ENCODE peak calls at places on chromosomes 4 and X, in four cellular contexts. O, Q, J and I are unnamed samples.
A peak's percentile ranks its signal among the peaks of the same experiment; 100 is the strongest.

GRCh38 chrX:69107231-69107739 is 58.0 kb downstream of the PJA1 start:
- DNase-seq in J (peak; percentile 68), O (no peak), Q (peak; percentile 27), I (no peak)

GRCh38 chr4:188783606-188784157 is 644.4 kb downstream of the TRIML1 start:
- DNase-seq in Q (no peak), J (no peak), O (no peak), I (no peak)

GRCh38 chr4:76969941-76970529 is 20.5 kb downstream of the SEPTIN11 start:
- DNase-seq in Q (peak; percentile 27), O (no peak), J (no peak), I (no peak)

GRCh38 chr4:15303052-15303641 is 124.7 kb upstream of the C1QTNF7 start:
- DNase-seq in Q (peak; percentile 82), O (no peak), J (no peak), I (no peak)

GRCh38 chr4:57114973-57115372 is 4.8 kb upstream of the IGFBP7 start:
- DNase-seq in J (no peak), Q (no peak), O (no peak), I (no peak)

GRCh38 chr4:2940267-2941137 is 22.7 kb downstream of the NOP14 start:
- DNase-seq in Q (no peak), J (no peak), O (no peak), I (no peak)

GRCh38 chr4:158670975-158671664 is 567 bp downstream of the C4orf46 start:
- DNase-seq in J (peak; percentile 57), O (peak; percentile 53), Q (peak; percentile 61), I (peak; percentile 80)

GRCh38 chr4:18075823-18076433 is 54.4 kb upstream of the LCORL start:
- DNase-seq in J (peak; percentile 2), Q (peak; percentile 47), O (peak; percentile 78), I (peak; percentile 90)

GRCh38 chr4:55393461-55394320 is 2.1 kb upstream of the TMEM165 start:
- DNase-seq in J (no peak), Q (peak; percentile 90), O (peak; percentile 71), I (peak; percentile 43)

GRCh38 chr4:26857278-26858034 is 3.2 kb upstream of the STIM2 start:
- DNase-seq in Q (peak; percentile 83), J (peak; percentile 92), O (peak; percentile 95), I (peak; percentile 95)

GRCh38 chr4:33052241-33052640 is 2332.1 kb downstream of the PCDH7 start:
- DNase-seq in O (no peak), J (no peak), Q (no peak), I (no peak)

GRCh38 chrX:46561931-46562721 is 11.4 kb upstream of the CHST7 start:
- DNase-seq in O (peak; percentile 76), J (no peak), Q (peak; percentile 14), I (peak; percentile 52)

GRCh38 chr4:11765849-11766453 is 337.3 kb upstream of the HS3ST1 start:
- DNase-seq in Q (peak; percentile 68), O (peak; percentile 22), J (peak; percentile 14), I (peak; percentile 69)

GRCh38 chr4:14646831-14647230 is 355.4 kb upstream of the CPEB2 start:
- DNase-seq in J (no peak), O (no peak), Q (peak; percentile 31), I (no peak)

GRCh38 chr4:139857021-139857420 is 191.4 kb downstream of the MGST2 start:
- DNase-seq in Q (peak; percentile 65), O (no peak), J (no peak), I (no peak)

GRCh38 chrX:133677123-133678063 is 262.1 kb upstream of the GPC4 start:
- DNase-seq in Q (no peak), O (no peak), J (no peak), I (no peak)

GRCh38 chr4:162104459-162105124 is 59.2 kb downstream of the FSTL5 start:
- DNase-seq in Q (no peak), O (no peak), J (no peak), I (no peak)

GRCh38 chrX:140229187-140229586 is 263.9 kb upstream of the CXorf66 start:
- DNase-seq in O (no peak), Q (no peak), J (no peak), I (no peak)

GRCh38 chr4:1669850-1670249 is 14.3 kb downstream of the FAM53A start:
- DNase-seq in Q (no peak), J (no peak), O (no peak), I (no peak)

GRCh38 chr4:183289688-183290087 is 30.4 kb downstream of the CLDN22 start:
- DNase-seq in O (peak; percentile 7), J (peak; percentile 10), Q (no peak), I (no peak)

GRCh38 chr4:98573791-98574190 is 84.6 kb downstream of the TSPAN5 start:
- DNase-seq in O (no peak), Q (peak; percentile 93), J (peak; percentile 14), I (no peak)

GRCh38 chr4:156642161-156642560 is 329.4 kb downstream of the PDGFC start:
- DNase-seq in J (no peak), O (no peak), Q (no peak), I (no peak)

GRCh38 chr4:8647626-8648025 is 55.1 kb downstream of the CPZ start:
- DNase-seq in Q (peak; percentile 2), J (no peak), O (no peak), I (no peak)

GRCh38 chr4:180059216-180059881 is 2183.9 kb upstream of the TENM3 start:
- DNase-seq in J (no peak), Q (no peak), O (no peak), I (no peak)

GRCh38 chr4:1478766-1479355 is 72.6 kb upstream of the NKX1-1 start:
- DNase-seq in J (no peak), O (no peak), Q (no peak), I (no peak)

GRCh38 chrX:110210417-110211139 is 107.3 kb downstream of the AMMECR1 start:
- DNase-seq in Q (peak; percentile 84), O (no peak), J (peak; percentile 4), I (no peak)

GRCh38 chrX:11647048-11647650 is 18.6 kb downstream of the ARHGAP6 start:
- DNase-seq in O (no peak), Q (no peak), J (no peak), I (no peak)

GRCh38 chr4:129623233-129623632 is 527.3 kb downstream of the C4orf33 start:
- DNase-seq in J (no peak), O (no peak), Q (no peak), I (no peak)

GRCh38 chr4:57063518-57063917 is 46.7 kb downstream of the IGFBP7 start:
- DNase-seq in J (no peak), Q (no peak), O (no peak), I (no peak)

GRCh38 chr4:125639182-125639621 is 324.4 kb downstream of the FAT4 start:
- DNase-seq in J (no peak), Q (no peak), O (no peak), I (no peak)

GRCh38 chr4:179114615-179115014 is 1672.4 kb upstream of the AGA start:
- DNase-seq in O (no peak), J (no peak), Q (no peak), I (no peak)

GRCh38 chrX:18119856-18120255 is 100.8 kb downstream of the BEND2 start:
- DNase-seq in Q (peak; percentile 31), J (no peak), O (no peak), I (no peak)

GRCh38 chr4:107034982-107035710 is 967 bp downstream of the DKK2 start:
- DNase-seq in J (no peak), O (no peak), Q (no peak), I (no peak)

GRCh38 chr4:118814901-118815300 is 21.0 kb downstream of the SEC24D start:
- DNase-seq in Q (no peak), J (no peak), O (no peak), I (no peak)

GRCh38 chr4:42237010-42237409 is 84.6 kb upstream of the BEND4 start:
- DNase-seq in Q (no peak), J (no peak), O (no peak), I (no peak)

GRCh38 chr4:7394184-7394575 is 40.5 kb downstream of the PSAPL1 start:
- DNase-seq in O (no peak), J (no peak), Q (no peak), I (no peak)
- H3K4me2 ChIP-seq in O (no peak overlapping the region), J (no peak overlapping the region), Q (no peak overlapping the region), I (no peak overlapping the region)

GRCh38 chrX:13376857-13377441 is 57.1 kb upstream of the ATXN3L start:
- DNase-seq in O (no peak), Q (peak; percentile 71), J (no peak), I (no peak)

GRCh38 chrX:13377537-13377936 is 57.7 kb upstream of the ATXN3L start:
- DNase-seq in Q (no peak), J (no peak), O (no peak), I (no peak)

GRCh38 chrX:13380230-13380629 is 60.4 kb upstream of the ATXN3L start:
- DNase-seq in J (no peak), Q (peak; percentile 48), O (no peak), I (no peak)

GRCh38 chrX:13383907-13384306 is 64.1 kb upstream of the ATXN3L start:
- DNase-seq in Q (no peak), J (no peak), O (peak; percentile 12), I (peak; percentile 75)

GRCh38 chrX:13381514-13381913 is 61.7 kb upstream of the ATXN3L start:
- DNase-seq in Q (no peak), O (no peak), J (no peak), I (no peak)
- H3K4me2 ChIP-seq in Q (no peak overlapping the region), O (no peak overlapping the region), J (no peak overlapping the region), I (no peak overlapping the region)

GRCh38 chr4:66927937-66928336 is 617.4 kb downstream of the CENPC start:
- DNase-seq in Q (no peak), J (no peak), O (no peak), I (no peak)

GRCh38 chr4:66921433-66921832 is 623.9 kb downstream of the CENPC start:
- DNase-seq in O (no peak), J (no peak), Q (no peak), I (no peak)

GRCh38 chr4:66920514-66920913 is 624.8 kb downstream of the CENPC start:
- DNase-seq in J (no peak), O (no peak), Q (no peak), I (no peak)

GRCh38 chr4:66926687-66927086 is 618.6 kb downstream of the CENPC start:
- DNase-seq in Q (no peak), O (no peak), J (no peak), I (no peak)

GRCh38 chr4:66923081-66923865 is 622.0 kb downstream of the CENPC start:
- DNase-seq in O (no peak), J (no peak), Q (no peak), I (no peak)
- H3K4me2 ChIP-seq in O (no peak overlapping the region), J (no peak overlapping the region), Q (no peak overlapping the region), I (no peak overlapping the region)

GRCh38 chr4:113593400-113594230 is 167.9 kb downstream of the CAMK2D start:
- DNase-seq in J (no peak), Q (no peak), O (peak; percentile 60), I (peak; percentile 71)
- H3K4me2 ChIP-seq in J (no peak overlapping the region), Q (no peak overlapping the region), O (peak overlapping the region; percentile 57), I (peak overlapping the region; percentile 59)

GRCh38 chr4:88597970-88598369 is 5.7 kb downstream of the HERC3 start:
- DNase-seq in O (no peak), Q (no peak), J (no peak), I (no peak)
- H3K4me2 ChIP-seq in O (no peak overlapping the region), Q (no peak overlapping the region), J (no peak overlapping the region), I (no peak overlapping the region)

GRCh38 chr4:171717231-171717720 is 95.9 kb upstream of the GALNTL6 start:
- DNase-seq in Q (no peak), O (no peak), J (no peak), I (no peak)
- H3K4me2 ChIP-seq in Q (no peak overlapping the region), O (no peak overlapping the region), J (no peak overlapping the region), I (no peak overlapping the region)